ENCODE peak calls at places on chromosomes 2 and 18, in four cellular contexts. One of them, this sample, is unnamed.

GRCh38 chr2:67776276-67776675 is 286.5 kb downstream of the C1D start:
- DNase-seq in fibroblast of lung: no peak
- DNase-seq in adrenal gland: no peak
- DNase-seq in Calu3: no peak
- DNase-seq in this sample: no peak

GRCh38 chr2:130849896-130850787 is 13.4 kb downstream of the ARHGEF4 start:
- DNase-seq in Calu3: no peak
- DNase-seq in fibroblast of lung: no peak
- DNase-seq in adrenal gland: no peak
- DNase-seq in this sample: no peak

GRCh38 chr2:60710707-60711106 is 45.4 kb upstream of the PAPOLG start:
- DNase-seq in Calu3: no peak
- DNase-seq in adrenal gland: peak
- DNase-seq in fibroblast of lung: no peak
- DNase-seq in this sample: peak

GRCh38 chr18:34734048-34734447 is 23.9 kb downstream of the DTNA start:
- DNase-seq in fibroblast of lung: no peak
- DNase-seq in adrenal gland: no peak
- DNase-seq in Calu3: no peak
- DNase-seq in this sample: no peak

GRCh38 chr2:199471443-199472057 is 13.8 kb upstream of the SATB2 start:
- DNase-seq in adrenal gland: peak
- DNase-seq in fibroblast of lung: peak
- DNase-seq in Calu3: peak
- DNase-seq in this sample: peak

GRCh38 chr18:13566941-13567762 is 159.2 kb downstream of the FAM210A start:
- DNase-seq in fibroblast of lung: peak
- DNase-seq in adrenal gland: peak
- DNase-seq in Calu3: no peak
- DNase-seq in this sample: no peak

GRCh38 chr2:177545981-177546600 is 153.5 kb downstream of the AGPS start:
- DNase-seq in fibroblast of lung: no peak
- DNase-seq in adrenal gland: no peak
- DNase-seq in Calu3: no peak
- DNase-seq in this sample: peak

GRCh38 chr2:3175568-3175955 is 202.1 kb downstream of the EIPR1 start:
- DNase-seq in fibroblast of lung: no peak
- DNase-seq in adrenal gland: no peak
- DNase-seq in Calu3: no peak
- DNase-seq in this sample: no peak

GRCh38 chr2:23585218-23585945 is 200.4 kb downstream of the KLHL29 start:
- DNase-seq in Calu3: no peak
- DNase-seq in adrenal gland: no peak
- DNase-seq in fibroblast of lung: no peak
- DNase-seq in this sample: no peak

GRCh38 chr2:138183700-138184099 is 219.4 kb downstream of the HNMT start:
- DNase-seq in adrenal gland: no peak
- DNase-seq in fibroblast of lung: no peak
- DNase-seq in Calu3: no peak
- DNase-seq in this sample: no peak

GRCh38 chr2:38750011-38750792 is 959 bp downstream of the SRSF7 start:
- DNase-seq in adrenal gland: peak
- DNase-seq in fibroblast of lung: peak
- DNase-seq in Calu3: peak
- DNase-seq in this sample: peak

GRCh38 chr18:68314403-68314802 is 400.5 kb downstream of the TMX3 start:
- DNase-seq in adrenal gland: no peak
- DNase-seq in Calu3: no peak
- DNase-seq in fibroblast of lung: no peak
- DNase-seq in this sample: peak

GRCh38 chr2:50840346-50841124 is 191.4 kb downstream of the NRXN1 start:
- DNase-seq in Calu3: no peak
- DNase-seq in adrenal gland: no peak
- DNase-seq in fibroblast of lung: no peak
- DNase-seq in this sample: no peak

GRCh38 chr18:80148316-80149199 is 39.5 kb downstream of the ADNP2 start:
- DNase-seq in adrenal gland: peak
- DNase-seq in Calu3: no peak
- DNase-seq in fibroblast of lung: peak
- DNase-seq in this sample: no peak

GRCh38 chr2:101119431-101119830 is 31.8 kb downstream of the TBC1D8 start:
- DNase-seq in Calu3: peak
- DNase-seq in fibroblast of lung: peak
- DNase-seq in adrenal gland: peak
- DNase-seq in this sample: peak

GRCh38 chr2:187329586-187329985 is 118.5 kb downstream of the CALCRL start:
- DNase-seq in adrenal gland: no peak
- DNase-seq in Calu3: no peak
- DNase-seq in fibroblast of lung: no peak
- DNase-seq in this sample: no peak

GRCh38 chr2:101985101-101985792 is 6.5 kb upstream of the IL1R2 start:
- DNase-seq in Calu3: peak
- DNase-seq in fibroblast of lung: no peak
- DNase-seq in adrenal gland: no peak
- DNase-seq in this sample: no peak

GRCh38 chr2:175233135-175233719 is 51.7 kb upstream of the ATP5MC3 start:
- DNase-seq in fibroblast of lung: peak
- DNase-seq in Calu3: no peak
- DNase-seq in adrenal gland: no peak
- DNase-seq in this sample: peak

GRCh38 chr18:57863706-57864105 is 60.6 kb upstream of the ATP8B1 start:
- DNase-seq in adrenal gland: no peak
- DNase-seq in fibroblast of lung: no peak
- DNase-seq in Calu3: no peak
- DNase-seq in this sample: no peak